ENCODE peak calls at places on chromosomes 4 and X, in eight cellular contexts. D is iPS DF 6.9, E is brain microvascular endothelial cell, F is aorta, U is choroid plexus epithelial cell, R is dorsolateral prefrontal cortex, A is psoas muscle, C is endothelial cell of umbilical vein. O is an unnamed sample.

GRCh38 chrX:51860679-51861078 is 32.7 kb upstream of the MAGED1 start:
- DNase-seq in C (peak; percentile 22), U (peak; percentile 66), D (no peak), E (no peak), R (no peak), A (no peak), F (no peak), O (no peak)

GRCh38 chrX:119008122-119008744 is 33.8 kb downstream of the LONRF3 start:
- DNase-seq in D (no peak), E (peak; percentile 20), A (no peak), C (peak; percentile 44), F (no peak), R (no peak), U (peak; percentile 55), O (peak; percentile 21)

GRCh38 chrX:35046646-35047231 is 104.1 kb downstream of the FAM47B start:
- DNase-seq in E (no peak), C (peak; percentile 68), A (no peak), U (no peak), D (no peak), F (no peak), R (no peak), O (no peak)

GRCh38 chr4:66489783-66490452 is 819.6 kb upstream of the EPHA5 start:
- DNase-seq in U (peak; percentile 83), A (no peak), R (no peak), C (no peak), E (peak; percentile 82), F (no peak), D (no peak), O (no peak)

GRCh38 chrX:68672581-68673318 is 25.3 kb downstream of the STARD8 start:
- DNase-seq in E (no peak), C (peak; percentile 42), D (no peak), A (peak; percentile 59), U (no peak), R (no peak), F (no peak), O (no peak)

GRCh38 chr4:46249106-46249505 is 125.3 kb upstream of the GABRG1 start:
- DNase-seq in D (no peak), A (no peak), R (no peak), F (no peak), C (no peak), U (no peak), E (no peak), O (no peak)

GRCh38 chr4:4673070-4673469 is 131.2 kb upstream of the STX18 start:
- DNase-seq in A (no peak), C (peak; percentile 28), F (no peak), D (peak; percentile 95), E (no peak), U (no peak), R (no peak), O (no peak)

GRCh38 chr4:8228319-8229250 is 29.5 kb downstream of the SH3TC1 start:
- DNase-seq in E (peak; percentile 61), C (peak; percentile 88), F (peak; percentile 79), D (no peak), A (peak; percentile 84), U (peak; percentile 92), R (no peak), O (peak; percentile 50)

GRCh38 chr4:110702326-110702725 is 79.4 kb upstream of the PITX2 start:
- DNase-seq in F (no peak), E (no peak), A (no peak), U (no peak), R (no peak), D (no peak), C (no peak), O (no peak)

GRCh38 chr4:60737858-60738257 is 462.3 kb upstream of the ADGRL3 start:
- DNase-seq in C (no peak), E (no peak), R (no peak), F (no peak), U (peak; percentile 75), A (no peak), D (no peak), O (no peak)

GRCh38 chrX:153667281-153667831 is 6.3 kb downstream of the PNCK start:
- DNase-seq in A (no peak), D (no peak), F (no peak), U (no peak), C (no peak), R (no peak), E (no peak), O (no peak)
- H3K4me3 ChIP-seq in A (no peak overlapping the region), D (no peak overlapping the region), F (no peak overlapping the region), U (no peak overlapping the region), C (no peak overlapping the region), R (peak overlapping the region; percentile 20), E (no peak overlapping the region), O (no peak overlapping the region)

GRCh38 chr4:188032583-188032982 is 37.0 kb downstream of the ZFP42 start:
- DNase-seq in F (no peak), E (no peak), U (no peak), C (no peak), A (no peak), R (no peak), D (peak; percentile 35), O (no peak)

GRCh38 chr4:188032170-188032569 is 36.6 kb downstream of the ZFP42 start:
- DNase-seq in E (no peak), R (no peak), A (no peak), F (no peak), C (no peak), D (peak; percentile 55), U (no peak), O (no peak)

GRCh38 chr4:188031751-188032150 is 36.2 kb downstream of the ZFP42 start:
- DNase-seq in D (no peak), C (no peak), A (no peak), U (no peak), R (no peak), E (no peak), F (no peak), O (no peak)

GRCh38 chr4:188030401-188030800 is 34.8 kb downstream of the ZFP42 start:
- DNase-seq in E (no peak), U (no peak), F (no peak), C (no peak), D (no peak), A (no peak), R (no peak), O (no peak)

DNA sequence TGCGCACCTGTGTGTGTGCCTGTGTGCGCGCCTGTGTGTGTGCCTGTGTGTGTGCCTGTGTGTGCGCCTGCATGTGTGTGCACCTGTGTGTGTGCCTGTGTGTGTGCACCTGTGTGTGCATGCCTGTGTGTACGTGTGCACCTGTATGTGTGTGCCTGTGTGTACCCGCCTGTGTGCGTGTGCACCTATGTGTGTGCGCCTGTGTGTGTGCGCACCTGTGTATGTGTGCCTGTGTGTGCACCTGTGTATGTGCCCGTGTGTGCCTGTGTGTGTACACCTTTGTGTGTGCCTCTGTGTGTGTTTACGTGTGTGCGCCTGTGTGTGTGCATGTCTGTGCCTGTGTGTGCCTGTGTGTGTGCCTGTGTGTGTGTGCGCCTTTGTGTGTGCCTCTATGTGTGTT is 33.5 kb downstream of the ZFP42 start:
- DNase-seq in F (no peak), D (no peak), A (no peak), E (no peak), U (no peak), C (no peak), R (no peak), O (no peak)
- H3K4me3 ChIP-seq in F (no peak overlapping the region), D (no peak overlapping the region), A (no peak overlapping the region), E (no peak overlapping the region), U (no peak overlapping the region), C (no peak overlapping the region), R (no peak overlapping the region), O (no peak overlapping the region)

DNA sequence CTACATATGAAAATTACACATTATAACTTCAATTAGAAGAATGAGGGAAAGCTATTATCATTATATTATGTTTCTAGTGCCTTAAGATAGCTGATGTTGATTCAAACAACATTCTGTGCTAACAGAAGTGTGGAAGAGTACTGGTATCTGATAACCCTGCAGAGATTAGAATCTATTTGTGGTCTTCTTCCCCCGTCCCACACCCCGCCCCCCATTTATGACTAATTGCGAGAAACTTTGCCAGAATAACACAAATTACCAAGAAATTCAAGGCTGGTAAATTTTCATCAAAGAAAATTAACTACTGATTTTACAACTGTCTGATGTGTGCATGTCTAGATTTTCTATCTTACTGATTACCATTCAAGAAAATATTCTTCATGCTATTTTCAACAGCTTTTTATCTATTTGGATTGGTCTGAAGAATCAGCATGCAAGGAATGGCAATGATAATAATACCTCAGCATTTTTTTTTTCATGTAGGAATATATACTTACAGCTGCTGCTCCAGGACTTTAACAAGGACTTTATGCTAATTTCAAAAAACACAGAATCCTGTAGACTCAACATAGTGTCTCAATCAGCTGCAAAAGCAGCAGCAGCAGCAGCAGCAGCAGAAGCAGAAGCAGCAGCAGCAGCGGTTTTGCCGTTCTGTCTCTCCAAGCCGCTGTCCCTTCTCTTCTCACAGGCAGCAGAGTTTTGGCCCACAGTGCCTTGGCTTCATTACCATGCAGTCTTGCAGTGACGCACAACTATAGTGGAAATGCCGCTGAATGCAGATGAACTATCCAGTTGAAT is 126.7 kb downstream of the FRYL start:
- DNase-seq in D (no peak), E (peak; percentile 74), U (peak; percentile 78), A (peak; percentile 64), C (no peak), F (peak; percentile 71), R (peak; percentile 48), O (no peak)
- H3K4me3 ChIP-seq in D (no peak overlapping the region), E (no peak overlapping the region), U (peak overlapping the region; percentile 15), A (peak overlapping the region; percentile 44), C (no peak overlapping the region), F (peak overlapping the region; percentile 64), R (peak overlapping the region; percentile 51), O (no peak overlapping the region)

GRCh38 chr4:120066182-120066524 is 495 bp downstream of the MAD2L1 start:
- DNase-seq in D (no peak), U (no peak), R (no peak), E (no peak), F (no peak), C (no peak), A (no peak), O (peak; percentile 82)

GRCh38 chr4:120066525-120067333 is at the start of gene MAD2L1:
- DNase-seq in D (peak; percentile 97), U (peak; percentile 99), A (peak; percentile 100), E (peak; percentile 99), F (peak; percentile 100), R (peak; percentile 99), C (peak; percentile 99), O (peak; percentile 99)

GRCh38 chr4:120057416-120057815 is 9.2 kb downstream of the MAD2L1 start:
- DNase-seq in C (no peak), F (no peak), A (no peak), D (no peak), E (no peak), U (no peak), R (no peak), O (no peak)

GRCh38 chr4:120064887-120065286 is 1.8 kb downstream of the MAD2L1 start:
- DNase-seq in R (no peak), E (no peak), D (no peak), F (no peak), U (no peak), C (no peak), A (no peak), O (no peak)

DNA sequence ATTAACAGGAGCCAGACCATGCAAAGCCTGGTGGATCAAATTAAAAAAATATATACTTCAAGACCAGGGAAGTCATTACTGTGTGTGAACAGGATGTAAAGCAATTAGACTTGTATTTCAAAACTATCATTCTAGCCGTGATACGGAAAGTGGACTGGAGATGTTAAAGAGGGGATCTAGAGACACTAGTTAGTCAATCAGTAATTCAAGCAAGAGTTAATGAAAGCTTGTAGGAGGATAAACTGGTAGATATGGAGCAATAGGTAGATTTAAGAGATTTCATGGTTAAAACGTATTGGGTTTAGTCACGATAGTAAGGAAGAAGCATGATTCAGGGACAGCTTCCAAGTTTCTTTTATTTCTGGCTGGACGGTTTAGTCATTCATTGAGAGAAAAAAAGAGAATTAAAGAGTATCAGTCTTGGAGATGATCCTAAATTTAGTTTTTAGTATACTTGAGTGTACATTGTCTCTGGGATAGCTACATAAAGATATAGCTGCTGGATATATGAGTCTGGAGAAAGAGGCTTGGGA is 3.9 kb downstream of the MAD2L1 start:
- DNase-seq in F (no peak), D (no peak), U (no peak), R (no peak), A (no peak), E (no peak), C (no peak), O (no peak)
- H3K4me3 ChIP-seq in F (no peak overlapping the region), D (no peak overlapping the region), U (no peak overlapping the region), R (no peak overlapping the region), A (no peak overlapping the region), E (no peak overlapping the region), C (no peak overlapping the region), O (no peak overlapping the region)